ENCODE peak calls at places on chromosomes 12 and 14, in ten cellular contexts. T is substantia nigra, O is SHP77, I is hippocampal formation, U is NCI-H1930, W is anterior cingulate cortex, Q is amygdala, P is T follicular helper cell, Y is AG10803, S is mesenchymal stem cell. H is an unnamed sample.

GRCh38 chr14:75711796-75712211 is 50.8 kb downstream of the TTLL5 start:
- DNase-seq in O (no peak), Q (peak; percentile 91), I (peak; percentile 78), W (peak; percentile 44), Y (peak; percentile 87), S (peak; percentile 71), U (no peak), T (peak; percentile 88), P (no peak), H (no peak)

GRCh38 chr12:5912437-5913334 is 32.4 kb downstream of the ANO2 start:
- DNase-seq in S (no peak), W (no peak), U (peak; percentile 21), P (no peak), O (no peak), Y (no peak), Q (no peak), I (no peak), T (no peak), H (peak; percentile 64)

GRCh38 chr12:22034709-22035506 is 11.1 kb upstream of the CMAS start:
- DNase-seq in P (no peak), O (no peak), Q (no peak), Y (peak; percentile 8), T (no peak), W (no peak), S (peak; percentile 5), I (no peak), U (no peak), H (no peak)

GRCh38 chr12:57754411-57755193 is at the start of gene MARCHF9:
- DNase-seq in I (peak; percentile 33), U (peak; percentile 76), S (no peak), O (peak; percentile 83), P (peak; percentile 83), W (peak; percentile 30), Q (peak; percentile 53), T (no peak), Y (no peak), H (no peak)

GRCh38 chr12:30100736-30101135 is 317.0 kb upstream of the TMTC1 start:
- DNase-seq in Q (no peak), W (no peak), S (no peak), O (no peak), P (no peak), T (no peak), U (no peak), I (no peak), Y (no peak), H (no peak)

GRCh38 chr12:122086641-122087285 is 8.2 kb downstream of the MLXIP start:
- DNase-seq in S (no peak), W (no peak), Q (no peak), I (no peak), U (no peak), T (no peak), P (no peak), Y (no peak), O (no peak), H (no peak)

GRCh38 chr12:57944313-57945023 is 3.1 kb downstream of the ATP23 start:
- DNase-seq in U (no peak), W (no peak), I (no peak), Q (no peak), P (no peak), Y (no peak), T (no peak), S (no peak), O (no peak), H (no peak)

GRCh38 chr14:77055981-77056380 is 27.5 kb upstream of the IRF2BPL start:
- DNase-seq in W (no peak), Y (no peak), U (no peak), Q (no peak), S (no peak), O (no peak), T (no peak), I (no peak), P (no peak), H (no peak)

GRCh38 chr12:71157601-71158233 is at the start of gene TSPAN8:
- DNase-seq in I (no peak), O (peak; percentile 59), P (no peak), U (no peak), S (no peak), Q (no peak), Y (no peak), T (no peak), W (no peak), H (no peak)

GRCh38 chr12:99390707-99391106 is 256.8 kb upstream of the GARIN6 start:
- DNase-seq in I (no peak), O (peak; percentile 35), W (no peak), T (no peak), Q (peak; percentile 4), Y (no peak), U (no peak), S (no peak), P (no peak), H (peak; percentile 16)

GRCh38 chr14:24311837-24312615 is 724 bp downstream of the LTB4R start:
- DNase-seq in I (no peak), Y (peak; percentile 78), W (no peak), S (no peak), P (no peak), U (no peak), O (no peak), Q (no peak), T (no peak), H (no peak)

GRCh38 chr14:69324341-69324931 is 64.5 kb downstream of the GALNT16 start:
- DNase-seq in S (no peak), P (no peak), W (no peak), I (no peak), U (no peak), T (no peak), O (no peak), Y (no peak), Q (no peak), H (no peak)

H was measured in iPS DF 6.9.